ENCODE peak calls at places on chromosomes 5 and 9, in ten cellular contexts. N, F, Q, X, B, U, C, M, G and H are unnamed samples.

GRCh38 chr5:97745817-97746216 is 562.8 kb upstream of the RIOK2 start:
- DNase-seq in F (no peak), C (no peak), Q (no peak), B (no peak), U (no peak), M (no peak), X (peak), G (no peak), N (no peak), H (no peak)

GRCh38 chr5:147303251-147303650 is 68.4 kb downstream of the STK32A start:
- DNase-seq in C (no peak), N (no peak), B (no peak), M (no peak), X (no peak), G (no peak), Q (no peak), F (no peak), U (no peak), H (no peak)

GRCh38 chr5:40781843-40782409 is 16.2 kb downstream of the PRKAA1 start:
- DNase-seq in C (no peak), M (no peak), U (no peak), B (no peak), N (no peak), Q (peak), F (no peak), X (peak), G (no peak), H (no peak)

GRCh38 chr9:135409286-135410200 is 70.0 kb upstream of the PPP1R26 start:
- DNase-seq in X (no peak), Q (no peak), N (no peak), F (no peak), C (no peak), M (no peak), U (no peak), G (no peak), B (peak), H (no peak)

GRCh38 chr5:24649531-24649930 is 4.8 kb upstream of the CDH10 start:
- DNase-seq in M (no peak), G (no peak), C (no peak), U (no peak), F (no peak), B (no peak), Q (no peak), N (no peak), X (no peak), H (no peak)

GRCh38 chr5:160262665-160263064 is 33.4 kb downstream of the FABP6 start:
- DNase-seq in X (no peak), M (no peak), G (no peak), N (no peak), F (no peak), B (no peak), Q (no peak), C (no peak), U (no peak), H (no peak)

GRCh38 chr9:137247916-137248175 is 3.2 kb upstream of the STPG3 start:
- DNase-seq in N (no peak), X (no peak), B (no peak), U (no peak), M (no peak), C (no peak), G (no peak), F (no peak), Q (no peak), H (no peak)

GRCh38 chr9:108603141-108603540 is 252.6 kb downstream of the ACTL7B start:
- DNase-seq in C (no peak), B (no peak), N (no peak), G (peak), Q (no peak), M (peak), F (no peak), U (no peak), X (no peak), H (no peak)

GRCh38 chr5:177437623-177438022 is 9.0 kb upstream of the PRR7 start:
- DNase-seq in B (no peak), G (no peak), C (no peak), Q (no peak), F (no peak), M (no peak), N (no peak), U (no peak), X (no peak), H (no peak)

GRCh38 chr9:134059661-134060395 is 8.0 kb downstream of the BRD3 start:
- DNase-seq in Q (no peak), U (peak), F (peak), X (peak), C (no peak), N (no peak), M (no peak), B (peak), G (no peak), H (no peak)

GRCh38 chr5:127826011-127826410 is 122.8 kb downstream of the CCDC192 start:
- DNase-seq in G (no peak), X (peak), M (no peak), C (no peak), Q (no peak), F (no peak), N (no peak), B (no peak), U (no peak), H (no peak)

GRCh38 chr9:93033541-93033940 is 25.0 kb upstream of the SUSD3 start:
- DNase-seq in G (no peak), M (no peak), Q (no peak), N (no peak), C (no peak), U (no peak), F (no peak), B (no peak), X (peak), H (no peak)

GRCh38 chr5:69271376-69271775 is 36.7 kb downstream of the CDK7 start:
- DNase-seq in M (no peak), Q (no peak), N (no peak), B (no peak), F (no peak), X (peak), C (no peak), G (peak), U (peak), H (no peak)

GRCh38 chr5:1492757-1493156 is 31.0 kb downstream of the LPCAT1 start:
- DNase-seq in U (no peak), Q (no peak), M (no peak), C (no peak), G (no peak), F (no peak), N (no peak), X (no peak), B (no peak), H (no peak)

GRCh38 chr5:112757468-112758208 is 20.0 kb downstream of the APC start:
- DNase-seq in U (peak), B (peak), N (no peak), F (no peak), X (peak), C (peak), Q (no peak), G (peak), M (no peak), H (no peak)